ENCODE peak calls at places on chromosomes 16 and 17, in seven cellular contexts. O, B, U, A, C, R and H are unnamed samples.

GRCh38 chr16:83214671-83215070 is 587.9 kb downstream of the CDH13 start:
- DNase-seq in A (no peak), R (no peak), C (no peak), B (no peak), O (no peak), U (no peak), H (no peak)

GRCh38 chr17:67461228-67461780 is 84.2 kb downstream of the PITPNC1 start:
- DNase-seq in O (no peak), C (peak), U (peak), A (no peak), R (no peak), B (no peak), H (no peak)

GRCh38 chr16:56910114-56910511 is 21.8 kb upstream of the HERPUD1 start:
- DNase-seq in O (no peak), A (no peak), C (no peak), U (no peak), B (no peak), R (no peak), H (no peak)

GRCh38 chr16:82695806-82696205 is 69.0 kb downstream of the CDH13 start:
- DNase-seq in U (no peak), R (no peak), C (no peak), A (no peak), O (no peak), B (no peak), H (no peak)

GRCh38 chr16:8936421-8936820 is 27.3 kb downstream of the USP7 start:
- DNase-seq in R (no peak), O (peak), C (peak), A (peak), U (peak), B (peak), H (peak)

GRCh38 chr17:31548709-31549108 is 157.2 kb downstream of the RAB11FIP4 start:
- DNase-seq in R (no peak), U (no peak), O (no peak), B (no peak), C (no peak), A (no peak), H (peak)

GRCh38 chr16:84228321-84228838 is 11.4 kb downstream of the KCNG4 start:
- DNase-seq in C (peak), B (no peak), A (peak), R (peak), U (peak), O (peak), H (no peak)

GRCh38 chr16:27928542-27928941 is 135.0 kb downstream of the GSG1L start:
- DNase-seq in C (peak), R (no peak), B (no peak), U (no peak), A (no peak), O (no peak), H (no peak)

GRCh38 chr17:75980188-75981018 is 1.4 kb downstream of the TEN1 start:
- DNase-seq in C (no peak), B (no peak), R (no peak), O (no peak), U (no peak), A (no peak), H (no peak)

GRCh38 chr17:32920293-32920692 is 7.7 kb upstream of the TMEM98 start:
- DNase-seq in R (no peak), U (no peak), O (no peak), B (no peak), C (no peak), A (no peak), H (no peak)

GRCh38 chr17:62188713-62189112 is 123.6 kb upstream of the MED13 start:
- DNase-seq in B (no peak), C (no peak), U (no peak), A (peak), R (no peak), O (no peak), H (no peak)

GRCh38 chr17:10754109-10754508 is 24.3 kb upstream of the TMEM220 start:
- DNase-seq in U (peak), R (no peak), O (peak), A (peak), C (peak), B (no peak), H (peak)

GRCh38 chr16:5025171-5025632 is 8.5 kb downstream of the NAGPA start:
- DNase-seq in A (no peak), O (peak), U (peak), R (no peak), B (no peak), C (peak), H (no peak)

GRCh38 chr16:57501492-57501891 is 15.2 kb upstream of the DOK4 start:
- DNase-seq in O (no peak), U (no peak), R (no peak), C (no peak), B (no peak), A (no peak), H (no peak)

GRCh38 chr17:56297142-56297541 is 143.9 kb downstream of the ANKFN1 start:
- DNase-seq in O (no peak), A (no peak), C (peak), B (no peak), U (peak), R (no peak), H (peak)

GRCh38 chr17:75412455-75413317 is 7.2 kb upstream of the GRB2 start:
- DNase-seq in U (peak), A (peak), C (peak), B (peak), R (no peak), O (peak), H (peak)

DNA sequence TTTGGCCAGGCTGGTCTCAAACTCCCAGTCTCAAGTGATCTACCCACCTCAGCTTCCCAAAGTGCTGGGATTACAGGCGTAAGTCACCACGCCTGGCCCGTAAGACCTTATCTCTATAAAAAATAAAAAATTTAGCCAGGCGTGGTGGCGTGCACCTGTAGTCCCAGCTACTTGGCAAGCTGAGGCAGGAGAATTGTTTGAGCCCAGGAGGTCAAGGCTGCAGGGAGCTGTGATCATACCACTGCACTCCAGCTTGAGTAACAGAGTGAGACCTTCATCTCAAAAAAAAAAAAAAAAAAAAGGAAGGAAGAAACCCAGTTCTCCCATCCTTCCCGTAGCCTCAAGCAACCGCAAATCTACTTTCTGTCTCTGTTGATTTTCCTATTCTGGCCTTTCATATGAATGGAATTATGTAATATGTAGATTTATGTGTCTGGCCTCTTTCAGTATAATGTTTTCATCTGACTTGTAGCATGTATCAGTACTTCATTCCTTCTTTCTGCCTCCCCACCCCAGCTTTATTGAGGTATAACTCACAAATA is 11.1 kb downstream of the CASC3 start:
- DNase-seq in O (no peak), C (no peak), B (no peak), U (no peak), R (no peak), A (no peak), H (no peak)
- H3K27ac ChIP-seq in O (no peak), C (no peak), B (no peak), U (no peak), R (no peak), A (no peak), H (no peak)

DNA sequence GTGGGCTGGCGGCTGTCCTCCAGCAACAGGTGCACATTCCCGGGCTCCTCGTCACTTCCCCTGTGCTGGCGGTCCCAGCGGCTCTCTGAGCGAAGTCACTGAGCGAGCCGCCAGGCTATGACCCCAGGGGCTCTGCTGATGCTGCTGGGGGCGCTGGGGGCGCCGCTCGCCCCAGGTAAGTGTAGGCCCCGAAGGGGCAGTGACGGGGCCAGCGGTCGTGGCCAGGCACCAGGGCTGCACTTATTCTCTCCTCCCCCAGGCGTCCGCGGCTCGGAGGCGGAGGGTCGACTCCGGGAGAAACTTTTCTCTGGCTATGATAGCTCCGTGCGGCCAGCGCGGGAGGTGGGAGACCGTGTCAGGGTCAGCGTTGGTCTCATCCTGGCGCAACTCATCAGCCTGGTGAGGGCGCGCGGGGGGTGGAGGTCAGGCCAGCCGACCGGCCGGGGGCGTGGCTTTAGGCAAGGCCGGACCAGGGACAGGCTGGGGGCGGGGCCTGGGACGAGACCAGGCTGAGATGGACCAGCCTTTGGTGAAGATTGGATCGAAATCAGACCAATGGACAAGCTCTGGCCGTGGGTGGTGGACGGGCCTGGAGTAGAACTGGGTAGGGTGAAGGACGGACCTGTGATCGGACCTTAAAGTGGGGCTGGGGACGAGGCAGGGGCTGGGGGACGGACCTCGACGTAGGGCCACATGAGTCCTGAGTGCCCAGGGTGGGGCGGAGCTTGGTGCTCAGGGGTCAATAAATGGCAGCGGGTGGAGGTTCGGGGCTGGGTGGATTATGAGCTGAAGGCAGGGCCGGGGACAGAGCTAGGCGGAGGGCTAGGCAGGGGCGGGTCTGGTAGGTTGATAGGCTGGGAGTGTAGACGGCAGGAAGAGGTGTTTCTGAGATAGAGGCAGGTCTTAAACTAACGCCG is at the start of gene CHRNB1:
- DNase-seq in B (no peak), O (peak), C (peak), A (no peak), U (peak), R (peak), H (peak)
- H3K27ac ChIP-seq in B (no peak), O (no peak), C (no peak), A (no peak), U (no peak), R (peak), H (no peak)

GRCh38 chr17:41906465-41907184 is 12.1 kb downstream of the ACLY start:
- DNase-seq in R (no peak), A (no peak), O (no peak), U (no peak), B (no peak), C (no peak), H (no peak)

GRCh38 chr17:41907633-41908539 is 10.9 kb downstream of the ACLY start:
- DNase-seq in C (no peak), U (no peak), B (no peak), R (no peak), A (no peak), O (no peak), H (no peak)

GRCh38 chr17:41909088-41909487 is 9.7 kb downstream of the ACLY start:
- DNase-seq in O (no peak), B (no peak), A (no peak), C (no peak), U (no peak), R (no peak), H (no peak)

GRCh38 chr17:41905172-41905571 is 13.6 kb downstream of the ACLY start:
- DNase-seq in C (no peak), A (no peak), R (no peak), U (no peak), B (no peak), O (no peak), H (no peak)

DNA sequence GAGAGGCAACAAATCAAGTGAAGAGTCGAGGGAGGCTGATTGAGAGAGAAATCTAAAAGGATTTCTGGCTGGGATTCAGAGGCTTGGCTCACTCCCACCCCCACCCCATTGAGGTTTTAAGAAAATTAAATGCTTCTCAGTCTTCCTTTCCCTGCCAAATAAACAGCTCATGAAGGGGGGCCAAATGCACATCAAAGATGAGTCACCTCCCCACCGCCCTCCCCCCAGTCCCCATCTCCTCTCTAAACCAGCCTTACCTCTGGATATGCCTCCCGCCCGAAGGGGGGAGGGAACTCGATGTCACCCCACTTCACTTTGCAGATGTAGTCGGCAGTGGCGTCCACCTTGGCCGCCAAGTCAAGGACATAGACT is 11.6 kb downstream of the ACLY start:
- DNase-seq in O (no peak), B (no peak), R (no peak), C (no peak), U (no peak), A (peak), H (no peak)
- H3K27ac ChIP-seq in O (no peak), B (no peak), R (no peak), C (no peak), U (no peak), A (peak), H (no peak)

GRCh38 chr16:67210069-67210937 is 11.4 kb downstream of the ELMO3 start:
- DNase-seq in U (peak), B (no peak), R (no peak), O (no peak), C (peak), A (no peak), H (no peak)

GRCh38 chr16:67209565-67209964 is 10.6 kb downstream of the ELMO3 start:
- DNase-seq in U (no peak), R (no peak), O (no peak), B (no peak), A (no peak), C (no peak), H (no peak)

GRCh38 chr16:67213197-67214019 is 13.5 kb upstream of the TMEM208 start:
- DNase-seq in R (no peak), O (no peak), A (no peak), U (no peak), C (no peak), B (no peak), H (no peak)

GRCh38 chr16:67212766-67213165 is 13.8 kb downstream of the ELMO3 start:
- DNase-seq in O (peak), A (peak), B (no peak), R (no peak), C (no peak), U (no peak), H (no peak)

GRCh38 chr16:67211674-67212073 is 12.7 kb downstream of the ELMO3 start:
- DNase-seq in A (no peak), B (no peak), R (no peak), U (no peak), O (no peak), C (no peak), H (no peak)
- H3K27ac ChIP-seq in A (no peak), B (no peak), R (no peak), U (no peak), O (no peak), C (no peak), H (no peak)

GRCh38 chr17:50134206-50135110 is 4.5 kb upstream of the SAMD14 start:
- DNase-seq in C (peak), U (no peak), B (no peak), R (no peak), O (peak), A (no peak), H (no peak)
- H3K27ac ChIP-seq in C (no peak), U (no peak), B (no peak), R (no peak), O (no peak), A (no peak), H (no peak)

GRCh38 chr16:3268294-3268693 is 11.9 kb upstream of the MEFV start:
- DNase-seq in A (no peak), B (no peak), R (no peak), O (no peak), U (no peak), C (no peak), H (no peak)

GRCh38 chr16:3259829-3260228 is 3.4 kb upstream of the MEFV start:
- DNase-seq in R (no peak), B (no peak), C (no peak), A (no peak), U (no peak), O (no peak), H (no peak)

GRCh38 chr16:3262517-3262916 is 6.1 kb upstream of the MEFV start:
- DNase-seq in C (no peak), R (no peak), A (no peak), B (no peak), O (no peak), U (no peak), H (no peak)

GRCh38 chr16:3266873-3267537 is 10.6 kb upstream of the MEFV start:
- DNase-seq in O (peak), B (peak), U (no peak), R (no peak), C (peak), A (peak), H (peak)

GRCh38 chr16:3264137-3265036 is 8.0 kb upstream of the MEFV start:
- DNase-seq in B (peak), O (peak), U (peak), C (peak), R (peak), A (peak), H (peak)
- H3K27ac ChIP-seq in B (peak), O (no peak), U (no peak), C (no peak), R (peak), A (peak), H (peak)